ENCODE peak calls at places on chromosomes 3 and 15, in seven cellular contexts. R, L, I, A, J, S and H are unnamed samples.

GRCh38 chr3:64318001-64318400 is 92.7 kb upstream of the PRICKLE2 start:
- DNase-seq in L (no peak), R (no peak), S (peak), I (no peak), J (no peak), A (no peak), H (no peak)

GRCh38 chr3:46829699-46830208 is 33.5 kb downstream of the MYL3 start:
- DNase-seq in I (no peak), J (no peak), L (no peak), R (no peak), A (no peak), S (no peak), H (no peak)

GRCh38 chr15:95227235-95227634 is 995.9 kb downstream of the MCTP2 start:
- DNase-seq in S (no peak), A (peak), J (no peak), R (no peak), L (no peak), I (no peak), H (no peak)

GRCh38 chr3:138457863-138458735 is 23.7 kb downstream of the ESYT3 start:
- DNase-seq in J (no peak), R (no peak), S (peak), A (no peak), L (peak), I (no peak), H (peak)

GRCh38 chr3:156938724-156939123 is 112.6 kb downstream of the LEKR1 start:
- DNase-seq in L (no peak), R (no peak), S (no peak), A (no peak), I (no peak), J (no peak), H (no peak)

GRCh38 chr3:23276913-23277658 is 74.0 kb downstream of the UBE2E2 start:
- DNase-seq in I (no peak), L (no peak), R (no peak), S (no peak), J (no peak), A (no peak), H (no peak)

GRCh38 chr15:34031987-34032760 is 6.8 kb downstream of the AVEN start:
- DNase-seq in J (no peak), R (no peak), S (no peak), I (no peak), A (no peak), L (no peak), H (no peak)

GRCh38 chr3:101195951-101196713 is 124.2 kb downstream of the IMPG2 start:
- DNase-seq in I (peak), R (no peak), A (peak), L (no peak), J (peak), S (no peak), H (no peak)

GRCh38 chr3:61192222-61192621 is 59.0 kb downstream of the FHIT start:
- DNase-seq in A (no peak), L (no peak), I (no peak), R (no peak), J (no peak), S (no peak), H (no peak)

GRCh38 chr3:60774617-60775016 is 476.6 kb downstream of the FHIT start:
- DNase-seq in R (no peak), S (no peak), A (no peak), J (no peak), L (no peak), I (no peak), H (no peak)

GRCh38 chr3:52403271-52403841 is 41.5 kb downstream of the SEMA3G start:
- DNase-seq in R (peak), I (no peak), S (no peak), J (no peak), A (no peak), L (no peak), H (no peak)

GRCh38 chr15:83312046-83312445 is 27.6 kb upstream of the BNC1 start:
- DNase-seq in S (no peak), A (no peak), I (no peak), J (no peak), L (no peak), R (no peak), H (peak)

GRCh38 chr3:189710620-189711388 is 79.6 kb downstream of the TP63 start:
- DNase-seq in I (peak), R (peak), L (peak), A (no peak), S (peak), J (no peak), H (no peak)

GRCh38 chr3:189799366-189799765 is 168.2 kb downstream of the TP63 start:
- DNase-seq in S (no peak), R (no peak), L (no peak), J (no peak), A (no peak), I (no peak), H (no peak)

GRCh38 chr15:101120961-101121360 is 130.9 kb downstream of the CHSY1 start:
- DNase-seq in J (no peak), L (no peak), A (no peak), S (no peak), R (no peak), I (no peak), H (no peak)

GRCh38 chr15:51307811-51308210 is 30.6 kb downstream of the CYP19A1 start:
- DNase-seq in S (no peak), L (no peak), J (no peak), A (no peak), I (no peak), R (no peak), H (no peak)

GRCh38 chr3:33798113-33798417 is 365 bp upstream of the PDCD6IP start:
- DNase-seq in I (no peak), L (no peak), R (no peak), A (no peak), J (no peak), S (no peak), H (no peak)

GRCh38 chr3:19063936-19064335 is 84.4 kb upstream of the KCNH8 start:
- DNase-seq in L (no peak), S (no peak), A (no peak), R (no peak), J (no peak), I (no peak), H (no peak)

GRCh38 chr3:172673210-172673679 is 37.6 kb downstream of the NCEH1 start:
- DNase-seq in S (no peak), R (peak), I (peak), A (peak), J (peak), L (peak), H (no peak)

GRCh38 chr3:118544458-118544857 is 490.2 kb downstream of the IGSF11 start:
- DNase-seq in L (no peak), R (no peak), J (peak), I (no peak), S (no peak), A (no peak), H (no peak)

GRCh38 chr15:68818671-68819450 is 1.8 kb downstream of the ANP32A start:
- DNase-seq in L (peak), R (peak), J (no peak), I (peak), A (peak), S (peak), H (peak)

GRCh38 chr3:49699281-49699723 is 9.9 kb downstream of the RNF123 start:
- DNase-seq in R (no peak), I (no peak), S (no peak), A (no peak), J (no peak), L (no peak), H (no peak)

GRCh38 chr3:59566481-59566975 is 516.7 kb upstream of the CFAP20DC start:
- DNase-seq in I (no peak), J (no peak), R (no peak), L (no peak), A (no peak), S (peak), H (no peak)

GRCh38 chr3:150114873-150115570 is 144.3 kb upstream of the PFN2 start:
- DNase-seq in J (no peak), L (no peak), R (no peak), S (no peak), I (no peak), A (no peak), H (no peak)

GRCh38 chr15:99997112-99997651 is 263.9 kb upstream of the LYSMD4 start:
- DNase-seq in R (peak), A (no peak), I (no peak), L (no peak), S (no peak), J (no peak), H (no peak)

GRCh38 chr3:5022966-5023776 is 43.9 kb downstream of the BHLHE40 start:
- DNase-seq in A (no peak), I (peak), S (peak), L (peak), R (peak), J (peak), H (no peak)

GRCh38 chr15:69807752-69808151 is 290.0 kb downstream of the TLE3 start:
- DNase-seq in I (no peak), L (no peak), R (no peak), S (peak), J (peak), A (peak), H (no peak)

GRCh38 chr3:107884719-107885460 is 205.9 kb downstream of the CD47 start:
- DNase-seq in R (no peak), J (no peak), I (no peak), A (peak), S (no peak), L (peak), H (no peak)
- TF ChIP-seq CTCF in R (no peak), J (no peak), I (no peak), A (no peak), S (no peak), L (no peak), H (no peak)

DNA sequence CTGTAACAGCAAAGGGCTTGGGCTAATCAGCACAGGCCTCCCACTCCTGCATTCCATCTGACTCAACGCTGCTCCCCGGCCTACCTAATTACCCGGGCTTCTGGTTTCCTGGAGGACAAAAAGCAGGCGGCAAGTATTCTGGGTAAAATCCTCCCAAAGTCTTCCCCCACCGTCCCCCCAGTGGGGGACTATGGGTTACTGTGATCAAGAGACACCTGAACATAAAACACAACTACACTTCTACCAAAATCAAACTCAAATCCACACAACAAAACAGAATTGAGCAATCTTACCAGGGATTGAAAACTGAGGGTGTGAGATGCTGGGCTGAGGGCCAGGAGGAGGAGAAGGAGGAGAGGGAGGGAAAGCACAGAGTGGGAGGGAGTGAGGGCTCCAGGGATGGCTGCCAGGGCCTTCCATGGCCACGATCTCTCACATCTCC is 8.9 kb upstream of the NCKIPSD start:
- DNase-seq in A (no peak), R (peak), I (no peak), S (peak), J (peak), L (peak), H (peak)
- TF ChIP-seq POLR2A in A (no peak), R (no peak), I (no peak), S (no peak), J (no peak), L (no peak), H (no peak)

GRCh38 chr15:80072285-80072684 is 12.8 kb downstream of the ZFAND6 start:
- DNase-seq in I (peak), L (peak), R (no peak), J (peak), S (no peak), A (peak), H (no peak)

GRCh38 chr15:80071652-80072051 is 12.2 kb downstream of the ZFAND6 start:
- DNase-seq in I (no peak), A (no peak), S (no peak), J (no peak), R (no peak), L (no peak), H (no peak)

GRCh38 chr15:80073197-80073596 is 13.7 kb downstream of the ZFAND6 start:
- DNase-seq in J (no peak), I (no peak), S (no peak), L (no peak), A (no peak), R (no peak), H (no peak)

GRCh38 chr15:80081390-80081789 is 21.9 kb downstream of the ZFAND6 start:
- DNase-seq in A (peak), L (no peak), S (no peak), J (no peak), R (no peak), I (no peak), H (no peak)

GRCh38 chr15:80076321-80077318 is 17.1 kb downstream of the ZFAND6 start:
- DNase-seq in S (no peak), J (no peak), L (no peak), R (no peak), I (no peak), A (no peak), H (no peak)
- H3K4me3 ChIP-seq in S (no peak), J (no peak), L (no peak), R (no peak), I (no peak), A (no peak), H (no peak)

GRCh38 chr15:91855684-91856553 is 2.4 kb downstream of the SLCO3A1 start:
- DNase-seq in J (no peak), S (peak), L (no peak), I (peak), A (peak), R (no peak), H (no peak)
- TF ChIP-seq CTCF in J (peak), S (no peak), L (peak), I (peak), A (peak), R (no peak), H (no peak)

GRCh38 chr3:55615039-55615693 is 128.1 kb upstream of the WNT5A start:
- DNase-seq in A (no peak), R (no peak), S (no peak), I (no peak), J (no peak), L (no peak), H (no peak)
- TF ChIP-seq POLR2A in A (no peak), R (no peak), S (no peak), I (no peak), J (no peak), L (no peak), H (no peak)

DNA sequence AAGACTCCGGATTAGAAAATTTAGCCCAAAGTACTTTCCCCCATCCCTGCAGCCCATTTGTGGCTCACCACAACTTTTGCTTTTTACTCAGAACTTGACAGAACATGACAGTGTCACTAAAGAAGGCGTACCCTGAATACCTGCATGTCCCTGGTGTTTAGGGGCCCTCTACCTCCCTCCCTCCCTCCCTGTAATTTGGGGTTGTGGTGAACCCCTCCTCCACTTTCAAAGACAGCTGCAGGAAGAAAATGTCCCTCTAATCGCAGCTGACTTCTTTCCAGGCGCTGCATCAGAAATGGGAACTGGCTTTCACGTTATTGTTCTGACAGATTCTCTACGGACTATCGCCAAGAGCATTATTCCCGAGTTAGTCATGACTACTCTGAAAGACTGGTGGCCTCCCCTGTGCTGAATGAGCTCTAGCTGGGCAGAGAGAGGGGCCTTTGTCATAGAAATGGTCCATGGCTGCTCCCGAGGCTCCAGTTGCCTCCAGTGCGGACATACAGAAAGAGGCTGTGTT is 93.2 kb upstream of the ARHGEF3 start:
- DNase-seq in S (no peak), A (no peak), L (no peak), J (no peak), R (no peak), I (no peak), H (no peak)
- H3K4me3 ChIP-seq in S (no peak), A (no peak), L (no peak), J (no peak), R (no peak), I (no peak), H (no peak)

GRCh38 chr3:13283877-13284264 is 136.3 kb downstream of the NUP210 start:
- DNase-seq in S (no peak), A (no peak), R (peak), I (no peak), J (no peak), L (no peak), H (no peak)

GRCh38 chr3:13282528-13282985 is 137.6 kb downstream of the NUP210 start:
- DNase-seq in S (no peak), R (peak), A (peak), L (no peak), I (no peak), J (no peak), H (no peak)

GRCh38 chr3:13281657-13282527 is 138.2 kb downstream of the NUP210 start:
- DNase-seq in S (no peak), I (peak), L (peak), J (no peak), A (peak), R (peak), H (no peak)

GRCh38 chr3:13285007-13285567 is 135.0 kb downstream of the NUP210 start:
- DNase-seq in I (no peak), A (no peak), J (no peak), R (peak), S (no peak), L (no peak), H (no peak)

GRCh38 chr3:13282986-13283876 is 136.9 kb downstream of the NUP210 start:
- DNase-seq in A (peak), I (peak), J (peak), S (no peak), R (peak), L (no peak), H (no peak)
- TF ChIP-seq CTCF in A (peak), I (peak), J (peak), S (no peak), R (no peak), L (peak), H (no peak)

DNA sequence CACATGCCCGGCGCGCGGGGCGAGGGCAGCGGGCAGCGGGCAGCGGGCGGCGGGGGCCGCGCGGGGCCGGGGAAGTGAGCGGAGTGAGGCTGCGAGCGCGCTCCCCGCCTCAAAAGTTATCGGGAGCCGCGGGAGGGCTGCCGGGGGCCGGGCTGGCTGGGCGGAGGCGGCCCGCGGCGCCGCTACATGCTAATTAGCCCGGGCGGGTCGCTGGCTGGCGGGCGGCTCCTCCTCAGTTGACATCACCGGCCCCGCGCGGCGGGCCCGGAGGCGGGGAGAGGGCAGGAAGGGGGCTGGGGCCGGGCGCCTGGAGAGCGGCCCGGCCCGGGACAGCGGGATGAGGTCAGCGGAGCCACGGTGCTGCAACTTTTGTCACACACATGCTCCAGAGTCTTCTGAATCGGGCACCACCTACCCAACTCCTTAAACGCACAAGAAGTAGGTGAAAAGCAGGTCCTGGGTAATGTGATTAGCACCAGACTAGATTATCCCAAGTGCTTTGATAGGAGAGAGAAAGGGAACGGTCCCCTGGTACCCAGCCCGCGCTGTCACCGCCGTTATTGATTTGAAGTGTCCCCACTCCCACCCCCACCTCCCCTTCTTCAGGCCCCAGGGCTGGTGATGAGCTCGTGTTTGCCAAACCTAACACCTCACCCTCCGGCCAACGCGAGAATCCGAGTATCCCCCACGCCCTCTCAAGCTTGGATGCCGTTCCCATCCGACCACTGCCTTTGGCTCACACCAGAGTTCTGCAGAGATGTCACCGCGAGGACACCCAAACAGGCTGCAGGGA is at the start of gene HEG1:
- DNase-seq in A (peak), L (peak), R (peak), I (peak), J (no peak), S (peak), H (peak)
- TF ChIP-seq POLR2A in A (no peak), L (no peak), R (peak), I (no peak), J (no peak), S (no peak), H (no peak)

GRCh38 chr3:194777729-194778128 is 92.0 kb downstream of the FAM43A start:
- DNase-seq in J (no peak), I (no peak), S (no peak), A (no peak), R (no peak), L (no peak), H (no peak)

GRCh38 chr3:194782767-194783404 is 97.2 kb downstream of the FAM43A start:
- DNase-seq in A (no peak), L (no peak), I (no peak), S (no peak), J (no peak), R (no peak), H (no peak)

GRCh38 chr3:194780706-194781105 is 95.0 kb downstream of the FAM43A start:
- DNase-seq in I (no peak), L (no peak), J (no peak), A (no peak), R (no peak), S (no peak), H (peak)

GRCh38 chr3:194781617-194782016 is 95.9 kb downstream of the FAM43A start:
- DNase-seq in L (no peak), R (no peak), J (no peak), I (no peak), A (no peak), S (no peak), H (no peak)

DNA sequence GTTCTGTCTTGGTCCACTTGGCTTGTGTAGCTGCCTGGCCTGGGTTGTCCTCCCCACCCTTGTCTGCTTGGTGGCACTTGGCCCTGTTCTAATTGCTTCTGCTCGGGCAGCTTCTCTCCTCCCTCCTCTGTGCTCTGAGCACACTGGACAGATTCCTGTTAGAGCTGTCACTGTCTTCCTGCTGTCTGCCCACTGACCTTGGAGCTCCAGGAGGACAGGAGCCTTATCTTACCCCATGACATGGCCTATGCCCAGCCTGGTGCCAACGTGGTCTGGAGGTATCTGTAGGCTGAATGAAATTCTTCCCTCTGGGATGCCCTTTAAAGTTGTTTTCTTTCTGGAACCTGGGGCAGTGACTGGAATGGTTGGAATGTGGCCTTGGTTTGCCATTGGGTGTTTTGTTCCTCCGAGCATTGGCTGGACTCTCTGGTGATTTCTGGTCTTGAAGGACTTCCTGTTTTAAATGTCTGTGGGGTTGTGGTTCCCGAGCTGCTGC is 94.1 kb downstream of the FAM43A start:
- DNase-seq in J (no peak), I (no peak), S (no peak), R (no peak), L (no peak), A (peak), H (no peak)
- H3K4me3 ChIP-seq in J (no peak), I (no peak), S (no peak), R (no peak), L (no peak), A (no peak), H (no peak)